ENCODE peak calls at places on chromosomes 13 and 19, in six cellular contexts. One of them, this sample, is unnamed. For H3K27me3, the result is how much of the 10 kb centered on the place peaks cover.

GRCh38 chr19:15101479-15102082 is 5.6 kb upstream of the SYDE1 start:
- DNase-seq in osteoblast: peak
- DNase-seq in neural progenitor cell: peak
- DNase-seq in heart right ventricle: no peak
- DNase-seq in K562: peak
- DNase-seq in tibial nerve: peak
- DNase-seq in this sample: no peak

GRCh38 chr13:90272356-90272755 is 1075.1 kb upstream of the MIR17HG start:
- DNase-seq in osteoblast: no peak
- DNase-seq in neural progenitor cell: no peak
- DNase-seq in heart right ventricle: no peak
- DNase-seq in K562: no peak
- DNase-seq in tibial nerve: no peak
- DNase-seq in this sample: no peak

GRCh38 chr13:38265135-38265497 is 84.5 kb upstream of the UFM1 start:
- DNase-seq in osteoblast: no peak
- DNase-seq in neural progenitor cell: no peak
- DNase-seq in heart right ventricle: no peak
- DNase-seq in K562: no peak
- DNase-seq in tibial nerve: no peak
- DNase-seq in this sample: no peak

GRCh38 chr13:43390101-43390500 is 366.7 kb downstream of the DNAJC15 start:
- DNase-seq in osteoblast: no peak
- DNase-seq in neural progenitor cell: no peak
- DNase-seq in heart right ventricle: no peak
- DNase-seq in K562: no peak
- DNase-seq in tibial nerve: no peak
- DNase-seq in this sample: no peak

GRCh38 chr13:101303512-101303911 is 112.8 kb downstream of the NALCN start:
- DNase-seq in osteoblast: no peak
- DNase-seq in neural progenitor cell: no peak
- DNase-seq in heart right ventricle: no peak
- DNase-seq in K562: no peak
- DNase-seq in tibial nerve: peak
- DNase-seq in this sample: no peak

GRCh38 chr13:76696370-76696769 is 189.8 kb downstream of the KCTD12 start:
- DNase-seq in osteoblast: peak
- DNase-seq in neural progenitor cell: no peak
- DNase-seq in heart right ventricle: no peak
- DNase-seq in K562: no peak
- DNase-seq in tibial nerve: no peak
- DNase-seq in this sample: no peak

GRCh38 chr13:47499358-47500150 is 501.5 kb downstream of the SUCLA2 start:
- DNase-seq in osteoblast: peak
- DNase-seq in neural progenitor cell: no peak
- DNase-seq in heart right ventricle: no peak
- DNase-seq in K562: no peak
- DNase-seq in tibial nerve: no peak
- DNase-seq in this sample: no peak

GRCh38 chr13:33363328-33363727 is 77.8 kb upstream of the STARD13 start:
- DNase-seq in osteoblast: no peak
- DNase-seq in neural progenitor cell: no peak
- DNase-seq in heart right ventricle: no peak
- DNase-seq in K562: no peak
- DNase-seq in tibial nerve: peak
- DNase-seq in this sample: no peak

GRCh38 chr13:41802684-41803554 is 158.0 kb downstream of the VWA8 start:
- DNase-seq in osteoblast: no peak
- DNase-seq in neural progenitor cell: no peak
- DNase-seq in heart right ventricle: no peak
- DNase-seq in K562: no peak
- DNase-seq in tibial nerve: no peak
- DNase-seq in this sample: peak

GRCh38 chr13:102100234-102100633 is 301.6 kb downstream of the FGF14 start:
- DNase-seq in osteoblast: no peak
- DNase-seq in neural progenitor cell: no peak
- DNase-seq in heart right ventricle: no peak
- DNase-seq in K562: no peak
- DNase-seq in tibial nerve: no peak
- DNase-seq in this sample: no peak

GRCh38 chr13:111855786-111856185 is 211.2 kb upstream of the SOX1 start:
- DNase-seq in osteoblast: no peak
- DNase-seq in neural progenitor cell: no peak
- DNase-seq in heart right ventricle: no peak
- DNase-seq in K562: no peak
- DNase-seq in tibial nerve: no peak
- DNase-seq in this sample: no peak

GRCh38 chr13:90154311-90154960 is 1193.1 kb upstream of the MIR17HG start:
- DNase-seq in osteoblast: no peak
- DNase-seq in neural progenitor cell: no peak
- DNase-seq in heart right ventricle: no peak
- DNase-seq in K562: no peak
- DNase-seq in tibial nerve: no peak
- DNase-seq in this sample: no peak

DNA sequence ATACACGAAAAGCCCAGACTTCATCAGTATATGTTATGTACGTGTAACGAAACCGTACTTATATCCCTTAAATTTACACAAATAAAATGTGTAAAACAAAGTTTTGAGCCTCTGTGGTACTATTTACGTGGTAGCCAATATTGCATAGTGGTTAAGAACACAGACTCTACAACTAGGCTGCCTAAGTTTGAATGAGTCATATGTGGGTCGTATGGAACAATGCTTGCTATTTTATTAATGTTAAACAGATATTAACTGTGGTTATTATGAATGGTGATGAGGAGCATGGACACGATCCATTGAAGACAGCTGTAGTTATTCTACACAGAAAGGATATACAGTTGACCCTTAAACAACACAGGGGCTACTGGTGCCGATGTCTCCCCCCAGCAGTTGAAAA is 42.5 kb downstream of the DPY19L3 start:
- DNase-seq in osteoblast: no peak
- DNase-seq in neural progenitor cell: no peak
- DNase-seq in heart right ventricle: no peak
- DNase-seq in K562: no peak
- DNase-seq in tibial nerve: no peak
- DNase-seq in this sample: no peak
- H3K4me3 ChIP-seq in osteoblast: no peak
- H3K4me3 ChIP-seq in neural progenitor cell: no peak
- H3K4me3 ChIP-seq in heart right ventricle: no peak
- H3K4me3 ChIP-seq in K562: no peak
- H3K4me3 ChIP-seq in tibial nerve: no peak
- H3K4me3 ChIP-seq in this sample: no peak

GRCh38 chr19:49890349-49891311 is 6.1 kb downstream of the IL4I1 start:
- DNase-seq in osteoblast: no peak
- DNase-seq in neural progenitor cell: peak
- DNase-seq in heart right ventricle: no peak
- DNase-seq in K562: peak
- DNase-seq in tibial nerve: no peak
- DNase-seq in this sample: no peak
- H3K27ac ChIP-seq in osteoblast: no peak
- H3K27ac ChIP-seq in neural progenitor cell: no peak
- H3K27ac ChIP-seq in heart right ventricle: no peak
- H3K27ac ChIP-seq in K562: peak
- H3K27ac ChIP-seq in tibial nerve: no peak
- H3K27ac ChIP-seq in this sample: no peak

DNA sequence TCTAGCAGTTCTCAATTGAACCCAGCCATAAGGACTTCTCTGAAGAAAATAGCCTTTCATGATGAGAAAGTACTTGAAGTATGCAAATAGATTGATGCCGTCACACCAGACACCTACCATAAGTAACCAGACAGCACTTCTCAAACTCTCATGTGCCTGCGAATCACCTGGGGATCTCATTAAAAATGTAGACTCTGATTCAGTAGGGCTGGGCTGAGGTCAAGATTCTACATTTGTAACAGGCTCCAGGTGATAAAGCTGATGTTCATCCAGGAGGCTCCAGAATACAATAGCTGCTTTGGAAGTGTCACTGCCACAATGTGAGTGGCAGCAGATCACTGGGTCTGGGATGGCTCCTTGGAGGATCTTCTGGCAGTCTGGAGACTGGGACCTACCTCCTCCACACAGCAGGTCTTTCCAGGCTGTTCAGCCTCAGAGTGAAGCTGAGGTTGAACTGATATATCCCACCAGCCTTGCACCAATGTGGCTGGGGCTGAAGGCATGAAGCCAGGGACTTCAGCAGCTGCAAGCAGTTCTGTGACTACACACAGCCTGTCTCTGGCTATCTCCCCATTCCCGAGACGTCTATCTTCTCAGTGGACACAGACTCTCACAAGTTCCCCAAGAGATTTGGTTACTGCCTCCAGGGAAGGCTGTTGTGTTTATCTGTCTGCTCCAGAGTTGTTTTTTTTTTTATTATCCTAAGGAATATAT is 9.1 kb downstream of the MBNL2 start:
- DNase-seq in osteoblast: no peak
- DNase-seq in neural progenitor cell: no peak
- DNase-seq in heart right ventricle: no peak
- DNase-seq in K562: no peak
- DNase-seq in tibial nerve: no peak
- DNase-seq in this sample: no peak
- H3K27me3 ChIP-seq in osteoblast: under half
- H3K27me3 ChIP-seq in neural progenitor cell: half or more
- H3K27me3 ChIP-seq in heart right ventricle: under half
- H3K27me3 ChIP-seq in K562: under half
- H3K27me3 ChIP-seq in tibial nerve: under half
- H3K27me3 ChIP-seq in this sample: under half

GRCh38 chr13:30132623-30133553 is 174.5 kb downstream of the KATNAL1 start:
- DNase-seq in osteoblast: peak
- DNase-seq in neural progenitor cell: peak
- DNase-seq in heart right ventricle: peak
- DNase-seq in K562: peak
- DNase-seq in tibial nerve: peak
- DNase-seq in this sample: peak
- H3K4me3 ChIP-seq in osteoblast: no peak
- H3K4me3 ChIP-seq in neural progenitor cell: no peak
- H3K4me3 ChIP-seq in heart right ventricle: no peak
- H3K4me3 ChIP-seq in K562: no peak
- H3K4me3 ChIP-seq in tibial nerve: no peak
- H3K4me3 ChIP-seq in this sample: no peak

This sample was measured in SJSA1.